ENCODE peak calls at places on chromosome 10, in eight cellular contexts. One of them, this sample, is unnamed.

GRCh38 chr10:92880233-92880861 is 32.0 kb downstream of the EXOC6 start:
- DNase-seq in omental fat pad: no peak
- DNase-seq in ACHN: peak; percentile 66
- DNase-seq in heart right ventricle: no peak
- DNase-seq in SIG-M5: no peak
- DNase-seq in stimulated activated naive CD8-positive, alpha-beta T cell treated with anti-CD3 and anti-CD28 coated beads, Interleukin-15, Interleukin-2, amounts not matched to agents 100 U/mL and 50 U/mL, for 24 hours: no peak
- DNase-seq in GM19239: no peak
- DNase-seq in HT1080: peak; percentile 56
- DNase-seq in this sample: no peak

GRCh38 chr10:121296856-121297255 is 301.4 kb downstream of the FGFR2 start:
- DNase-seq in omental fat pad: no peak
- DNase-seq in ACHN: no peak
- DNase-seq in heart right ventricle: no peak
- DNase-seq in SIG-M5: no peak
- DNase-seq in stimulated activated naive CD8-positive, alpha-beta T cell treated with anti-CD3 and anti-CD28 coated beads, Interleukin-15, Interleukin-2, amounts not matched to agents 100 U/mL and 50 U/mL, for 24 hours: no peak
- DNase-seq in GM19239: no peak
- DNase-seq in HT1080: no peak
- DNase-seq in this sample: no peak

GRCh38 chr10:88243847-88244730 is 339.0 kb downstream of the RNLS start:
- DNase-seq in omental fat pad: no peak
- DNase-seq in ACHN: no peak
- DNase-seq in heart right ventricle: peak; percentile 76
- DNase-seq in SIG-M5: no peak
- DNase-seq in stimulated activated naive CD8-positive, alpha-beta T cell treated with anti-CD3 and anti-CD28 coated beads, Interleukin-15, Interleukin-2, amounts not matched to agents 100 U/mL and 50 U/mL, for 24 hours: no peak
- DNase-seq in GM19239: no peak
- DNase-seq in HT1080: no peak
- DNase-seq in this sample: no peak

GRCh38 chr10:6269953-6270867 is 67.5 kb downstream of the PFKFB3 start:
- DNase-seq in omental fat pad: no peak
- DNase-seq in ACHN: no peak
- DNase-seq in heart right ventricle: no peak
- DNase-seq in SIG-M5: no peak
- DNase-seq in stimulated activated naive CD8-positive, alpha-beta T cell treated with anti-CD3 and anti-CD28 coated beads, Interleukin-15, Interleukin-2, amounts not matched to agents 100 U/mL and 50 U/mL, for 24 hours: peak; percentile 73
- DNase-seq in GM19239: peak; percentile 29
- DNase-seq in HT1080: peak; percentile 84
- DNase-seq in this sample: no peak

GRCh38 chr10:60536529-60537114 is 146.9 kb upstream of the ANK3 start:
- DNase-seq in omental fat pad: no peak
- DNase-seq in ACHN: peak; percentile 82
- DNase-seq in heart right ventricle: no peak
- DNase-seq in SIG-M5: no peak
- DNase-seq in stimulated activated naive CD8-positive, alpha-beta T cell treated with anti-CD3 and anti-CD28 coated beads, Interleukin-15, Interleukin-2, amounts not matched to agents 100 U/mL and 50 U/mL, for 24 hours: no peak
- DNase-seq in GM19239: no peak
- DNase-seq in HT1080: peak; percentile 85
- DNase-seq in this sample: peak; percentile 63

GRCh38 chr10:88733215-88733614 is 26.6 kb upstream of the LIPN start:
- DNase-seq in omental fat pad: no peak
- DNase-seq in ACHN: no peak
- DNase-seq in heart right ventricle: no peak
- DNase-seq in SIG-M5: no peak
- DNase-seq in stimulated activated naive CD8-positive, alpha-beta T cell treated with anti-CD3 and anti-CD28 coated beads, Interleukin-15, Interleukin-2, amounts not matched to agents 100 U/mL and 50 U/mL, for 24 hours: no peak
- DNase-seq in GM19239: no peak
- DNase-seq in HT1080: no peak
- DNase-seq in this sample: no peak

GRCh38 chr10:87546221-87546620 is 41.5 kb downstream of the MINPP1 start:
- DNase-seq in omental fat pad: no peak
- DNase-seq in ACHN: no peak
- DNase-seq in heart right ventricle: no peak
- DNase-seq in SIG-M5: peak; percentile 30
- DNase-seq in stimulated activated naive CD8-positive, alpha-beta T cell treated with anti-CD3 and anti-CD28 coated beads, Interleukin-15, Interleukin-2, amounts not matched to agents 100 U/mL and 50 U/mL, for 24 hours: no peak
- DNase-seq in GM19239: no peak
- DNase-seq in HT1080: peak; percentile 5
- DNase-seq in this sample: no peak

GRCh38 chr10:77582710-77583115 is 54.9 kb downstream of the KCNMA1 start:
- DNase-seq in omental fat pad: no peak
- DNase-seq in ACHN: peak; percentile 92
- DNase-seq in heart right ventricle: no peak
- DNase-seq in SIG-M5: no peak
- DNase-seq in stimulated activated naive CD8-positive, alpha-beta T cell treated with anti-CD3 and anti-CD28 coated beads, Interleukin-15, Interleukin-2, amounts not matched to agents 100 U/mL and 50 U/mL, for 24 hours: peak; percentile 17
- DNase-seq in GM19239: no peak
- DNase-seq in HT1080: peak; percentile 98
- DNase-seq in this sample: peak; percentile 52

GRCh38 chr10:63128443-63128842 is 4.7 kb upstream of the NRBF2 start:
- DNase-seq in omental fat pad: no peak
- DNase-seq in ACHN: peak; percentile 17
- DNase-seq in heart right ventricle: no peak
- DNase-seq in SIG-M5: no peak
- DNase-seq in stimulated activated naive CD8-positive, alpha-beta T cell treated with anti-CD3 and anti-CD28 coated beads, Interleukin-15, Interleukin-2, amounts not matched to agents 100 U/mL and 50 U/mL, for 24 hours: no peak
- DNase-seq in GM19239: no peak
- DNase-seq in HT1080: no peak
- DNase-seq in this sample: no peak

GRCh38 chr10:95278061-95278988 is 12.5 kb downstream of the PDLIM1 start:
- DNase-seq in omental fat pad: no peak
- DNase-seq in ACHN: no peak
- DNase-seq in heart right ventricle: no peak
- DNase-seq in SIG-M5: no peak
- DNase-seq in stimulated activated naive CD8-positive, alpha-beta T cell treated with anti-CD3 and anti-CD28 coated beads, Interleukin-15, Interleukin-2, amounts not matched to agents 100 U/mL and 50 U/mL, for 24 hours: no peak
- DNase-seq in GM19239: no peak
- DNase-seq in HT1080: no peak
- DNase-seq in this sample: no peak

GRCh38 chr10:127449491-127449890 is 99.6 kb upstream of the NPS start:
- DNase-seq in omental fat pad: no peak
- DNase-seq in ACHN: no peak
- DNase-seq in heart right ventricle: no peak
- DNase-seq in SIG-M5: no peak
- DNase-seq in stimulated activated naive CD8-positive, alpha-beta T cell treated with anti-CD3 and anti-CD28 coated beads, Interleukin-15, Interleukin-2, amounts not matched to agents 100 U/mL and 50 U/mL, for 24 hours: no peak
- DNase-seq in GM19239: no peak
- DNase-seq in HT1080: no peak
- DNase-seq in this sample: no peak

GRCh38 chr10:88657901-88658300 is 6.3 kb upstream of the LIPF start:
- DNase-seq in omental fat pad: no peak
- DNase-seq in ACHN: no peak
- DNase-seq in heart right ventricle: no peak
- DNase-seq in SIG-M5: no peak
- DNase-seq in stimulated activated naive CD8-positive, alpha-beta T cell treated with anti-CD3 and anti-CD28 coated beads, Interleukin-15, Interleukin-2, amounts not matched to agents 100 U/mL and 50 U/mL, for 24 hours: no peak
- DNase-seq in GM19239: no peak
- DNase-seq in HT1080: peak; percentile 47
- DNase-seq in this sample: no peak

GRCh38 chr10:34760606-34761005 is 54.5 kb downstream of the PARD3 start:
- DNase-seq in omental fat pad: no peak
- DNase-seq in ACHN: no peak
- DNase-seq in heart right ventricle: no peak
- DNase-seq in SIG-M5: no peak
- DNase-seq in stimulated activated naive CD8-positive, alpha-beta T cell treated with anti-CD3 and anti-CD28 coated beads, Interleukin-15, Interleukin-2, amounts not matched to agents 100 U/mL and 50 U/mL, for 24 hours: no peak
- DNase-seq in GM19239: no peak
- DNase-seq in HT1080: peak; percentile 15
- DNase-seq in this sample: no peak

GRCh38 chr10:79381804-79382221 is 34.5 kb downstream of the PPIF start:
- DNase-seq in omental fat pad: no peak
- DNase-seq in ACHN: no peak
- DNase-seq in heart right ventricle: peak; percentile 62
- DNase-seq in SIG-M5: no peak
- DNase-seq in stimulated activated naive CD8-positive, alpha-beta T cell treated with anti-CD3 and anti-CD28 coated beads, Interleukin-15, Interleukin-2, amounts not matched to agents 100 U/mL and 50 U/mL, for 24 hours: no peak
- DNase-seq in GM19239: no peak
- DNase-seq in HT1080: peak; percentile 81
- DNase-seq in this sample: no peak

GRCh38 chr10:45425628-45426563 is 51.9 kb downstream of the ALOX5 start:
- DNase-seq in omental fat pad: no peak
- DNase-seq in ACHN: peak; percentile 73
- DNase-seq in heart right ventricle: no peak
- DNase-seq in SIG-M5: no peak
- DNase-seq in stimulated activated naive CD8-positive, alpha-beta T cell treated with anti-CD3 and anti-CD28 coated beads, Interleukin-15, Interleukin-2, amounts not matched to agents 100 U/mL and 50 U/mL, for 24 hours: no peak
- DNase-seq in GM19239: no peak
- DNase-seq in HT1080: peak; percentile 78
- DNase-seq in this sample: no peak

GRCh38 chr10:131921191-131921590 is 20.4 kb downstream of the PPP2R2D start:
- DNase-seq in omental fat pad: no peak
- DNase-seq in ACHN: no peak
- DNase-seq in heart right ventricle: no peak
- DNase-seq in SIG-M5: no peak
- DNase-seq in stimulated activated naive CD8-positive, alpha-beta T cell treated with anti-CD3 and anti-CD28 coated beads, Interleukin-15, Interleukin-2, amounts not matched to agents 100 U/mL and 50 U/mL, for 24 hours: no peak
- DNase-seq in GM19239: no peak
- DNase-seq in HT1080: no peak
- DNase-seq in this sample: no peak

GRCh38 chr10:76559889-76560215 is 1077.8 kb downstream of the KCNMA1 start:
- DNase-seq in omental fat pad: no peak
- DNase-seq in ACHN: no peak
- DNase-seq in heart right ventricle: no peak
- DNase-seq in SIG-M5: no peak
- DNase-seq in stimulated activated naive CD8-positive, alpha-beta T cell treated with anti-CD3 and anti-CD28 coated beads, Interleukin-15, Interleukin-2, amounts not matched to agents 100 U/mL and 50 U/mL, for 24 hours: no peak
- DNase-seq in GM19239: no peak
- DNase-seq in HT1080: no peak
- DNase-seq in this sample: no peak

GRCh38 chr10:75395171-75395954 is 6.2 kb downstream of the ZNF503 start:
- DNase-seq in omental fat pad: no peak
- DNase-seq in ACHN: no peak
- DNase-seq in heart right ventricle: peak; percentile 71
- DNase-seq in SIG-M5: no peak
- DNase-seq in stimulated activated naive CD8-positive, alpha-beta T cell treated with anti-CD3 and anti-CD28 coated beads, Interleukin-15, Interleukin-2, amounts not matched to agents 100 U/mL and 50 U/mL, for 24 hours: peak; percentile 65
- DNase-seq in GM19239: peak; percentile 59
- DNase-seq in HT1080: no peak
- DNase-seq in this sample: no peak

GRCh38 chr10:51895209-51895608 is 195.8 kb upstream of the CSTF2T start:
- DNase-seq in omental fat pad: peak; percentile 28
- DNase-seq in ACHN: no peak
- DNase-seq in heart right ventricle: peak; percentile 25
- DNase-seq in SIG-M5: no peak
- DNase-seq in stimulated activated naive CD8-positive, alpha-beta T cell treated with anti-CD3 and anti-CD28 coated beads, Interleukin-15, Interleukin-2, amounts not matched to agents 100 U/mL and 50 U/mL, for 24 hours: no peak
- DNase-seq in GM19239: no peak
- DNase-seq in HT1080: peak; percentile 13
- DNase-seq in this sample: no peak

GRCh38 chr10:96585726-96586418 is 940 bp downstream of the TM9SF3 start:
- DNase-seq in omental fat pad: no peak
- DNase-seq in ACHN: peak; percentile 15
- DNase-seq in heart right ventricle: no peak
- DNase-seq in SIG-M5: no peak
- DNase-seq in stimulated activated naive CD8-positive, alpha-beta T cell treated with anti-CD3 and anti-CD28 coated beads, Interleukin-15, Interleukin-2, amounts not matched to agents 100 U/mL and 50 U/mL, for 24 hours: no peak
- DNase-seq in GM19239: no peak
- DNase-seq in HT1080: no peak
- DNase-seq in this sample: no peak

GRCh38 chr10:1575481-1576244 is 161.7 kb downstream of the ADARB2 start:
- DNase-seq in omental fat pad: no peak
- DNase-seq in ACHN: no peak
- DNase-seq in heart right ventricle: no peak
- DNase-seq in SIG-M5: no peak
- DNase-seq in stimulated activated naive CD8-positive, alpha-beta T cell treated with anti-CD3 and anti-CD28 coated beads, Interleukin-15, Interleukin-2, amounts not matched to agents 100 U/mL and 50 U/mL, for 24 hours: no peak
- DNase-seq in GM19239: no peak
- DNase-seq in HT1080: no peak
- DNase-seq in this sample: no peak

GRCh38 chr10:133310789-133311188 is 2.1 kb downstream of the ZNF511 start:
- DNase-seq in omental fat pad: no peak
- DNase-seq in ACHN: no peak
- DNase-seq in heart right ventricle: no peak
- DNase-seq in SIG-M5: no peak
- DNase-seq in stimulated activated naive CD8-positive, alpha-beta T cell treated with anti-CD3 and anti-CD28 coated beads, Interleukin-15, Interleukin-2, amounts not matched to agents 100 U/mL and 50 U/mL, for 24 hours: no peak
- DNase-seq in GM19239: no peak
- DNase-seq in HT1080: no peak
- DNase-seq in this sample: no peak

GRCh38 chr10:123144697-123145541 is 3.0 kb upstream of the HMX2 start:
- DNase-seq in omental fat pad: no peak
- DNase-seq in ACHN: peak; percentile 46
- DNase-seq in heart right ventricle: no peak
- DNase-seq in SIG-M5: no peak
- DNase-seq in stimulated activated naive CD8-positive, alpha-beta T cell treated with anti-CD3 and anti-CD28 coated beads, Interleukin-15, Interleukin-2, amounts not matched to agents 100 U/mL and 50 U/mL, for 24 hours: no peak
- DNase-seq in GM19239: no peak
- DNase-seq in HT1080: peak; percentile 21
- DNase-seq in this sample: no peak

GRCh38 chr10:125555743-125556142 is 127.2 kb downstream of the TEX36 start:
- DNase-seq in omental fat pad: no peak
- DNase-seq in ACHN: no peak
- DNase-seq in heart right ventricle: no peak
- DNase-seq in SIG-M5: no peak
- DNase-seq in stimulated activated naive CD8-positive, alpha-beta T cell treated with anti-CD3 and anti-CD28 coated beads, Interleukin-15, Interleukin-2, amounts not matched to agents 100 U/mL and 50 U/mL, for 24 hours: no peak
- DNase-seq in GM19239: no peak
- DNase-seq in HT1080: no peak
- DNase-seq in this sample: no peak

GRCh38 chr10:86258940-86259339 is 107.7 kb downstream of the GRID1 start:
- DNase-seq in omental fat pad: no peak
- DNase-seq in ACHN: no peak
- DNase-seq in heart right ventricle: no peak
- DNase-seq in SIG-M5: no peak
- DNase-seq in stimulated activated naive CD8-positive, alpha-beta T cell treated with anti-CD3 and anti-CD28 coated beads, Interleukin-15, Interleukin-2, amounts not matched to agents 100 U/mL and 50 U/mL, for 24 hours: no peak
- DNase-seq in GM19239: no peak
- DNase-seq in HT1080: no peak
- DNase-seq in this sample: no peak

GRCh38 chr10:22740180-22740579 is 25.8 kb upstream of the PIP4K2A start:
- DNase-seq in omental fat pad: no peak
- DNase-seq in ACHN: no peak
- DNase-seq in heart right ventricle: no peak
- DNase-seq in SIG-M5: no peak
- DNase-seq in stimulated activated naive CD8-positive, alpha-beta T cell treated with anti-CD3 and anti-CD28 coated beads, Interleukin-15, Interleukin-2, amounts not matched to agents 100 U/mL and 50 U/mL, for 24 hours: no peak
- DNase-seq in GM19239: no peak
- DNase-seq in HT1080: peak; percentile 72
- DNase-seq in this sample: no peak

GRCh38 chr10:53846809-53847208 is 954.2 kb downstream of the PCDH15 start:
- DNase-seq in omental fat pad: no peak
- DNase-seq in ACHN: peak; percentile 8
- DNase-seq in heart right ventricle: no peak
- DNase-seq in SIG-M5: no peak
- DNase-seq in stimulated activated naive CD8-positive, alpha-beta T cell treated with anti-CD3 and anti-CD28 coated beads, Interleukin-15, Interleukin-2, amounts not matched to agents 100 U/mL and 50 U/mL, for 24 hours: no peak
- DNase-seq in GM19239: no peak
- DNase-seq in HT1080: no peak
- DNase-seq in this sample: no peak

GRCh38 chr10:93080350-93081046 is 6.8 kb downstream of the CYP26A1 start:
- DNase-seq in omental fat pad: peak; percentile 53
- DNase-seq in ACHN: peak; percentile 53
- DNase-seq in heart right ventricle: peak; percentile 27
- DNase-seq in SIG-M5: no peak
- DNase-seq in stimulated activated naive CD8-positive, alpha-beta T cell treated with anti-CD3 and anti-CD28 coated beads, Interleukin-15, Interleukin-2, amounts not matched to agents 100 U/mL and 50 U/mL, for 24 hours: peak; percentile 62
- DNase-seq in GM19239: peak; percentile 71
- DNase-seq in HT1080: peak; percentile 45
- DNase-seq in this sample: no peak

GRCh38 chr10:62514079-62514693 is 140.0 kb downstream of the ZNF365 start:
- DNase-seq in omental fat pad: no peak
- DNase-seq in ACHN: no peak
- DNase-seq in heart right ventricle: no peak
- DNase-seq in SIG-M5: no peak
- DNase-seq in stimulated activated naive CD8-positive, alpha-beta T cell treated with anti-CD3 and anti-CD28 coated beads, Interleukin-15, Interleukin-2, amounts not matched to agents 100 U/mL and 50 U/mL, for 24 hours: no peak
- DNase-seq in GM19239: no peak
- DNase-seq in HT1080: no peak
- DNase-seq in this sample: no peak

GRCh38 chr10:36018996-36019395 is 376.9 kb upstream of the FZD8 start:
- DNase-seq in omental fat pad: no peak
- DNase-seq in ACHN: no peak
- DNase-seq in heart right ventricle: no peak
- DNase-seq in SIG-M5: no peak
- DNase-seq in stimulated activated naive CD8-positive, alpha-beta T cell treated with anti-CD3 and anti-CD28 coated beads, Interleukin-15, Interleukin-2, amounts not matched to agents 100 U/mL and 50 U/mL, for 24 hours: no peak
- DNase-seq in GM19239: no peak
- DNase-seq in HT1080: no peak
- DNase-seq in this sample: no peak

GRCh38 chr10:48577158-48577557 is 27.7 kb downstream of the ARHGAP22 start:
- DNase-seq in omental fat pad: no peak
- DNase-seq in ACHN: no peak
- DNase-seq in heart right ventricle: no peak
- DNase-seq in SIG-M5: peak; percentile 78
- DNase-seq in stimulated activated naive CD8-positive, alpha-beta T cell treated with anti-CD3 and anti-CD28 coated beads, Interleukin-15, Interleukin-2, amounts not matched to agents 100 U/mL and 50 U/mL, for 24 hours: no peak
- DNase-seq in GM19239: no peak
- DNase-seq in HT1080: no peak
- DNase-seq in this sample: no peak

GRCh38 chr10:111137012-111137411 is 60.2 kb downstream of the ADRA2A start:
- DNase-seq in omental fat pad: no peak
- DNase-seq in ACHN: peak; percentile 6
- DNase-seq in heart right ventricle: no peak
- DNase-seq in SIG-M5: no peak
- DNase-seq in stimulated activated naive CD8-positive, alpha-beta T cell treated with anti-CD3 and anti-CD28 coated beads, Interleukin-15, Interleukin-2, amounts not matched to agents 100 U/mL and 50 U/mL, for 24 hours: no peak
- DNase-seq in GM19239: no peak
- DNase-seq in HT1080: no peak
- DNase-seq in this sample: peak; percentile 52

GRCh38 chr10:32005050-32005449 is 51.2 kb downstream of the KIF5B start:
- DNase-seq in omental fat pad: no peak
- DNase-seq in ACHN: peak; percentile 55
- DNase-seq in heart right ventricle: no peak
- DNase-seq in SIG-M5: no peak
- DNase-seq in stimulated activated naive CD8-positive, alpha-beta T cell treated with anti-CD3 and anti-CD28 coated beads, Interleukin-15, Interleukin-2, amounts not matched to agents 100 U/mL and 50 U/mL, for 24 hours: peak; percentile 36
- DNase-seq in GM19239: no peak
- DNase-seq in HT1080: peak; percentile 28
- DNase-seq in this sample: no peak

GRCh38 chr10:30877111-30877510 is 154.6 kb downstream of the ZNF438 start:
- DNase-seq in omental fat pad: no peak
- DNase-seq in ACHN: no peak
- DNase-seq in heart right ventricle: no peak
- DNase-seq in SIG-M5: no peak
- DNase-seq in stimulated activated naive CD8-positive, alpha-beta T cell treated with anti-CD3 and anti-CD28 coated beads, Interleukin-15, Interleukin-2, amounts not matched to agents 100 U/mL and 50 U/mL, for 24 hours: no peak
- DNase-seq in GM19239: no peak
- DNase-seq in HT1080: peak; percentile 15
- DNase-seq in this sample: no peak

This sample was measured in epithelial cell of proximal tubule.